ENCODE peak calls at places on chromosomes 6 and 20, in five cellular contexts. L is spleen, S is tibial nerve, U is endothelial cell of umbilical vein, O is gastrocnemius medialis. P is an unnamed sample.
A peak's percentile ranks its signal among the peaks of the same experiment; 100 is the strongest.

GRCh38 chr6:46440133-46440532 is 51.1 kb downstream of the RCAN2 start:
- DNase-seq in L (no peak), S (no peak), U (no peak), O (no peak), P (no peak)

GRCh38 chr6:148274809-148275208 is 67.8 kb upstream of the SASH1 start:
- DNase-seq in L (no peak), S (no peak), U (no peak), O (no peak), P (no peak)

GRCh38 chr6:14060971-14061370 is 56.6 kb upstream of the CD83 start:
- DNase-seq in L (no peak), S (no peak), U (no peak), O (no peak), P (no peak)

GRCh38 chr20:9427430-9427829 is 87.0 kb upstream of the LAMP5 start:
- DNase-seq in L (no peak), S (no peak), U (no peak), O (no peak), P (no peak)

GRCh38 chr6:84362180-84362821 is 134.9 kb upstream of the CEP162 start:
- DNase-seq in L (no peak), S (no peak), U (peak; percentile 23), O (no peak), P (no peak)

GRCh38 chr6:115838763-115839401 is 221.8 kb downstream of the FRK start:
- DNase-seq in L (no peak), S (peak; percentile 5), U (peak; percentile 1), O (no peak), P (peak; percentile 40)

GRCh38 chr20:7463290-7463689 is 477.0 kb downstream of the HAO1 start:
- DNase-seq in L (no peak), S (no peak), U (peak; percentile 45), O (no peak), P (no peak)

GRCh38 chr6:22003219-22003779 is 293.5 kb downstream of the PRL start:
- DNase-seq in L (no peak), S (no peak), U (no peak), O (no peak), P (no peak)

GRCh38 chr6:15086273-15087158 is 159.4 kb upstream of the JARID2 start:
- DNase-seq in L (no peak), S (no peak), U (no peak), O (no peak), P (peak; percentile 51)

GRCh38 chr6:692858-693736 is at the start of gene EXOC2:
- DNase-seq in L (peak; percentile 98), S (peak; percentile 71), U (peak; percentile 79), O (peak; percentile 71), P (peak; percentile 89)
- TF ChIP-seq POLR2A in L (no peak), S (peak; percentile 49), U (no peak), O (peak; percentile 43), P (peak; percentile 77)

GRCh38 chr6:4937414-4937813 is 66.4 kb downstream of the RPP40 start:
- DNase-seq in L (no peak), S (no peak), U (no peak), O (no peak), P (no peak)

GRCh38 chr6:4939241-4939640 is 64.6 kb downstream of the RPP40 start:
- DNase-seq in L (no peak), S (no peak), U (no peak), O (no peak), P (no peak)

GRCh38 chr6:4936681-4937041 is 67.2 kb downstream of the RPP40 start:
- DNase-seq in L (no peak), S (peak; percentile 13), U (peak; percentile 67), O (no peak), P (peak; percentile 90)

GRCh38 chr6:4935486-4935885 is 68.4 kb downstream of the RPP40 start:
- DNase-seq in L (no peak), S (no peak), U (no peak), O (no peak), P (peak; percentile 18)

DNA sequence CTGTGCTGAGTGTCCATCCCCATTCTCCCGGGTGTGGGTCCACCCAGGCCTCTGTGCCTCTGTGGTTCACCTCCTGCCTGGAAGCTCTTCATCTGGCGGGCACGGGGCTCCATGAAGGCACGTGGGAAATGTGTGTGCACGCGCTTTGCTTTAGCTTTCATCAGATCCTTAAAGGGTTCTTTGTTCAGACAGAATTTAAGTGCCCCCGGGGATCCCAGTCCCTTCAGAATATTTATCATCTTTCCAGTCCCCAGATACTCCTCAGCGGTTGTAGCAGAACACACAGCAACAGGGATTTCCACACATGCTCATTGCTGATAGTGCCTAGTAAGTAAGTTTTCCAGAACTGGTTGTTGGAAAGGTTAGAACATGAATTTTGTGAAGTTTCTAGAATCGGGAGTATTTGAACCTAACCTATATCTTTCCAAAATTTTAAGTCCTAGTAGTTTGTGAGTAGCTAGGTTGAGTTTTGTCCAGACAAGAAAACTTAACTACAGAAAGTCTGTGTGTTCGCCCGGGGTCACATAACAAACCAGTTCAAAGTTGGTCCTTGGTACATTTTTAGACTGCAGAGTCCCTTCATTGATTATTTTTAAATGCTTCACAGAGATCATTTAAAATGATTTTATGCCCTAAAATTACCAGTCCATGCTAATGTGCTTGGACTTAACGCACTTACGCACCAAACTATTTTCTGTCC is 67.7 kb downstream of the RPP40 start:
- DNase-seq in L (no peak), S (no peak), U (no peak), O (no peak), P (no peak)
- TF ChIP-seq POLR2A in L (no peak), S (no peak), U (no peak), O (no peak), P (no peak)

GRCh38 chr6:37257634-37258404 is at the start of the genes TBC1D22B and TMEM217:
- DNase-seq in L (peak; percentile 98), S (peak; percentile 90), U (peak; percentile 96), O (peak; percentile 97), P (peak; percentile 97)
- TF ChIP-seq POLR2A in L (no peak), S (peak; percentile 61), U (peak; percentile 64), O (peak; percentile 80), P (peak; percentile 89)

GRCh38 chr20:63957004-63957689 is 931 bp upstream of the UCKL1 start:
- DNase-seq in L (peak; percentile 92), S (no peak), U (peak; percentile 69), O (peak; percentile 75), P (peak; percentile 68)

GRCh38 chr20:63955281-63955845 is 853 bp downstream of the UCKL1 start:
- DNase-seq in L (no peak), S (no peak), U (peak; percentile 37), O (peak; percentile 45), P (peak; percentile 75)

GRCh38 chr20:63956664-63957003 is 418 bp upstream of the UCKL1 start:
- DNase-seq in L (no peak), S (no peak), U (no peak), O (no peak), P (no peak)

GRCh38 chr20:63957690-63958441 is 1.6 kb upstream of the UCKL1 start:
- DNase-seq in L (peak; percentile 79), S (no peak), U (no peak), O (no peak), P (no peak)

DNA sequence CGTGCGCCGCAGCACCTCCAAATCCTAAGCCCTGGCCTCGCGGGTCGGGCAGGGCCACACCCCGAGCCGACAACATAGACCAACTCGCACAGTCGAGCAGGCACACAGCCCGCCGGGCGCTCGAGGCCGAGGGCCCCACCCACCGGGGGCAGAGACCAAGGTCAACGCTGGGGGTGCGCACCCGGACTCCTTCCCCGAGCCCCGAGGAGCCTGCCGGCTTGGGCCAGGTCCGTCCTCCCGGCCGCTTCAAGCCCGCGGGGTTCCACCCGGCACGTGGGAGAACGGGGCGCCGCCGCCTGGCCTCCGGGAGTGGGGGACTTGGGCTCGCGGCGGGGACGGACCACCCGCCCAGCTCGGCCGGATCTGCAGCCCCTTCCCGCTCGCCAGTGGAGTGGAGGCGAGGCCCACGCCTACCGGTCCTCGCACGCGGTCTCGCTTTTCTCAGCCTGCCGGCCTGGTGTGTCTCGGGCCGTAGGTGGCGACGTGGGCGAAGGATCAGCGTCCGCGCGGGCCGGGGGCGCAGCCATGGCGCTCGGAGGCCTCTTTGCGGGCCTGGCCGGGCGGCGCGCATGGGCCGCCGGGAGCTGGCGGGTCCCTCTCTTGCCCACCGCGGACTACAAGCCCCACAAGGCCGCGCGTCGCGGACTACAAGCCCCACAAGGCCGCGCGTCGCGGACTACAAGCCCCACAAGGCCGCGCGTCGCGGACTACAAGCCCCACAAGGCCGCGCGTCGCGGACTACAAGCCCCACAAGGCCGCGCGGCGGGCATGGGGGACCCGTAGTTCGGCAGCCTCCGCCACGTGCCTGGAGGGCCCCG is at the start of gene UCKL1:
- DNase-seq in L (peak; percentile 96), S (peak; percentile 86), U (peak; percentile 93), O (peak; percentile 91), P (peak; percentile 94)
- TF ChIP-seq POLR2A in L (peak; percentile 9), S (peak; percentile 81), U (peak; percentile 89), O (peak; percentile 90), P (peak; percentile 59)